ENCODE peak calls at places on chromosomes 13 and 19, in six cellular contexts. One of them, this sample, is unnamed.

GRCh38 chr13:79898996-79899395 is 418.0 kb downstream of the NDFIP2 start:
- DNase-seq in trophoblast cell: no peak
- DNase-seq in mesenchymal stem cell: no peak
- DNase-seq in IMR-90: peak; percentile 54
- DNase-seq in neuronal stem cell: no peak
- DNase-seq in H1: no peak
- DNase-seq in this sample: no peak

GRCh38 chr19:34838753-34839431 is 65.9 kb upstream of the ZNF599 start:
- DNase-seq in mesenchymal stem cell: no peak
- DNase-seq in IMR-90: no peak
- DNase-seq in trophoblast cell: no peak
- DNase-seq in neuronal stem cell: peak; percentile 18
- DNase-seq in H1: peak; percentile 87
- DNase-seq in this sample: peak; percentile 79

GRCh38 chr13:38350114-38350617 is 515 bp downstream of the UFM1 start:
- DNase-seq in neuronal stem cell: no peak
- DNase-seq in trophoblast cell: peak; percentile 69
- DNase-seq in H1: peak; percentile 59
- DNase-seq in mesenchymal stem cell: no peak
- DNase-seq in IMR-90: peak; percentile 50
- DNase-seq in this sample: peak; percentile 63

GRCh38 chr19:1261512-1261862 is 7.6 kb upstream of the CIRBP start:
- DNase-seq in IMR-90: no peak
- DNase-seq in trophoblast cell: no peak
- DNase-seq in neuronal stem cell: no peak
- DNase-seq in mesenchymal stem cell: peak; percentile 54
- DNase-seq in H1: no peak
- DNase-seq in this sample: peak; percentile 67

GRCh38 chr13:33642374-33643065 is 175.4 kb upstream of the RFC3 start:
- DNase-seq in mesenchymal stem cell: peak; percentile 96
- DNase-seq in H1: no peak
- DNase-seq in neuronal stem cell: no peak
- DNase-seq in trophoblast cell: peak; percentile 95
- DNase-seq in IMR-90: peak; percentile 72
- DNase-seq in this sample: peak; percentile 88

GRCh38 chr19:3658823-3659745 is 32.5 kb upstream of the CACTIN start:
- DNase-seq in trophoblast cell: no peak
- DNase-seq in H1: no peak
- DNase-seq in IMR-90: no peak
- DNase-seq in neuronal stem cell: no peak
- DNase-seq in mesenchymal stem cell: no peak
- DNase-seq in this sample: no peak

GRCh38 chr19:32313866-32314265 is 31.5 kb upstream of the ZNF507 start:
- DNase-seq in H1: no peak
- DNase-seq in mesenchymal stem cell: no peak
- DNase-seq in neuronal stem cell: no peak
- DNase-seq in IMR-90: no peak
- DNase-seq in trophoblast cell: no peak
- DNase-seq in this sample: no peak

GRCh38 chr19:40744554-40745401 is 5.5 kb downstream of the ACTMAP start:
- DNase-seq in H1: no peak
- DNase-seq in trophoblast cell: peak; percentile 71
- DNase-seq in IMR-90: no peak
- DNase-seq in neuronal stem cell: no peak
- DNase-seq in mesenchymal stem cell: peak; percentile 47
- DNase-seq in this sample: peak; percentile 80

GRCh38 chr13:36774895-36775294 is 44.1 kb upstream of the RFXAP start:
- DNase-seq in mesenchymal stem cell: no peak
- DNase-seq in neuronal stem cell: no peak
- DNase-seq in H1: no peak
- DNase-seq in trophoblast cell: no peak
- DNase-seq in IMR-90: no peak
- DNase-seq in this sample: no peak

GRCh38 chr19:53785196-53785889 is 38.8 kb downstream of the NLRP12 start:
- DNase-seq in H1: no peak
- DNase-seq in IMR-90: no peak
- DNase-seq in trophoblast cell: peak; percentile 96
- DNase-seq in mesenchymal stem cell: no peak
- DNase-seq in neuronal stem cell: no peak
- DNase-seq in this sample: peak; percentile 55

GRCh38 chr19:40605201-40605971 is 4.2 kb downstream of the LTBP4 start:
- DNase-seq in mesenchymal stem cell: peak; percentile 71
- DNase-seq in IMR-90: peak; percentile 31
- DNase-seq in trophoblast cell: peak; percentile 96
- DNase-seq in neuronal stem cell: no peak
- DNase-seq in H1: peak; percentile 81
- DNase-seq in this sample: peak; percentile 79

GRCh38 chr19:54521022-54521859 is 18.6 kb downstream of the LAIR2 start:
- DNase-seq in mesenchymal stem cell: no peak
- DNase-seq in neuronal stem cell: no peak
- DNase-seq in H1: no peak
- DNase-seq in trophoblast cell: no peak
- DNase-seq in IMR-90: no peak
- DNase-seq in this sample: no peak

GRCh38 chr13:87677334-87678234 is 6.4 kb downstream of the SLITRK5 start:
- DNase-seq in H1: peak; percentile 73
- DNase-seq in trophoblast cell: no peak
- DNase-seq in IMR-90: no peak
- DNase-seq in neuronal stem cell: peak; percentile 53
- DNase-seq in mesenchymal stem cell: peak; percentile 33
- DNase-seq in this sample: peak; percentile 67

GRCh38 chr19:56942749-56943148 is 102.2 kb upstream of the PEG3 start:
- DNase-seq in H1: no peak
- DNase-seq in IMR-90: no peak
- DNase-seq in trophoblast cell: peak; percentile 14
- DNase-seq in mesenchymal stem cell: no peak
- DNase-seq in neuronal stem cell: peak; percentile 62
- DNase-seq in this sample: peak; percentile 26

GRCh38 chr13:33057019-33057785 is 41.0 kb downstream of the KL start:
- DNase-seq in H1: no peak
- DNase-seq in IMR-90: peak; percentile 6
- DNase-seq in neuronal stem cell: peak; percentile 54
- DNase-seq in trophoblast cell: peak; percentile 26
- DNase-seq in mesenchymal stem cell: peak; percentile 34
- DNase-seq in this sample: peak; percentile 88

GRCh38 chr13:44649118-44649455 is 73.0 kb upstream of the TSC22D1 start:
- DNase-seq in neuronal stem cell: no peak
- DNase-seq in IMR-90: no peak
- DNase-seq in mesenchymal stem cell: no peak
- DNase-seq in H1: no peak
- DNase-seq in trophoblast cell: no peak
- DNase-seq in this sample: peak; percentile 94

GRCh38 chr13:47287291-47287751 is 390.5 kb upstream of the HTR2A start:
- DNase-seq in IMR-90: peak; percentile 73
- DNase-seq in neuronal stem cell: no peak
- DNase-seq in trophoblast cell: no peak
- DNase-seq in H1: no peak
- DNase-seq in mesenchymal stem cell: no peak
- DNase-seq in this sample: peak; percentile 16

GRCh38 chr13:75091707-75092106 is 390.3 kb downstream of the TBC1D4 start:
- DNase-seq in H1: no peak
- DNase-seq in neuronal stem cell: no peak
- DNase-seq in trophoblast cell: no peak
- DNase-seq in IMR-90: no peak
- DNase-seq in mesenchymal stem cell: no peak
- DNase-seq in this sample: peak; percentile 40

GRCh38 chr19:9430444-9430843 is 4.9 kb downstream of the ZNF266 start:
- DNase-seq in H1: no peak
- DNase-seq in trophoblast cell: no peak
- DNase-seq in IMR-90: no peak
- DNase-seq in mesenchymal stem cell: no peak
- DNase-seq in neuronal stem cell: no peak
- DNase-seq in this sample: no peak

GRCh38 chr19:5696196-5697021 is 6.3 kb downstream of the RPL36 start:
- DNase-seq in neuronal stem cell: no peak
- DNase-seq in trophoblast cell: no peak
- DNase-seq in mesenchymal stem cell: no peak
- DNase-seq in IMR-90: no peak
- DNase-seq in H1: no peak
- DNase-seq in this sample: no peak

GRCh38 chr19:2848625-2849024 is 7.3 kb downstream of the ZNF555 start:
- DNase-seq in trophoblast cell: no peak
- DNase-seq in neuronal stem cell: no peak
- DNase-seq in H1: no peak
- DNase-seq in mesenchymal stem cell: no peak
- DNase-seq in IMR-90: peak; percentile 41
- DNase-seq in this sample: no peak

GRCh38 chr13:61135583-61135982 is 280.1 kb downstream of the PCDH20 start:
- DNase-seq in H1: no peak
- DNase-seq in IMR-90: no peak
- DNase-seq in neuronal stem cell: no peak
- DNase-seq in trophoblast cell: no peak
- DNase-seq in mesenchymal stem cell: no peak
- DNase-seq in this sample: no peak

GRCh38 chr19:2461751-2462634 is 5.2 kb upstream of the LMNB2 start:
- DNase-seq in neuronal stem cell: peak; percentile 56
- DNase-seq in trophoblast cell: peak; percentile 53
- DNase-seq in mesenchymal stem cell: peak; percentile 68
- DNase-seq in H1: peak; percentile 82
- DNase-seq in IMR-90: peak; percentile 56
- DNase-seq in this sample: peak; percentile 80

GRCh38 chr19:10362259-10362658 is 18.1 kb downstream of the TYK2 start:
- DNase-seq in neuronal stem cell: no peak
- DNase-seq in H1: peak; percentile 43
- DNase-seq in IMR-90: no peak
- DNase-seq in mesenchymal stem cell: no peak
- DNase-seq in trophoblast cell: no peak
- DNase-seq in this sample: no peak

GRCh38 chr19:13018037-13018914 is 23.0 kb downstream of the NFIX start:
- DNase-seq in IMR-90: peak; percentile 35
- DNase-seq in H1: no peak
- DNase-seq in trophoblast cell: no peak
- DNase-seq in mesenchymal stem cell: no peak
- DNase-seq in neuronal stem cell: no peak
- DNase-seq in this sample: peak; percentile 41

GRCh38 chr19:50723069-50723468 is at the start of gene CLEC11A:
- DNase-seq in mesenchymal stem cell: no peak
- DNase-seq in neuronal stem cell: no peak
- DNase-seq in trophoblast cell: no peak
- DNase-seq in H1: no peak
- DNase-seq in IMR-90: peak; percentile 80
- DNase-seq in this sample: peak; percentile 58

GRCh38 chr13:82717249-82717648 is 1165.0 kb downstream of the SLITRK1 start:
- DNase-seq in H1: no peak
- DNase-seq in trophoblast cell: peak; percentile 38
- DNase-seq in neuronal stem cell: no peak
- DNase-seq in IMR-90: peak; percentile 59
- DNase-seq in mesenchymal stem cell: peak; percentile 15
- DNase-seq in this sample: no peak

GRCh38 chr19:49676136-49676689 is 858 bp upstream of the PRMT1 start:
- DNase-seq in mesenchymal stem cell: peak; percentile 95
- DNase-seq in IMR-90: peak; percentile 95
- DNase-seq in H1: no peak
- DNase-seq in neuronal stem cell: peak; percentile 96
- DNase-seq in trophoblast cell: peak; percentile 96
- DNase-seq in this sample: peak; percentile 98

GRCh38 chr19:49678970-49679831 is 2.1 kb downstream of the PRMT1 start:
- DNase-seq in trophoblast cell: peak; percentile 31
- DNase-seq in IMR-90: no peak
- DNase-seq in neuronal stem cell: no peak
- DNase-seq in mesenchymal stem cell: no peak
- DNase-seq in H1: no peak
- DNase-seq in this sample: no peak

GRCh38 chr19:49676690-49677231 is 310 bp upstream of the PRMT1 start:
- DNase-seq in IMR-90: peak; percentile 100
- DNase-seq in mesenchymal stem cell: peak; percentile 100
- DNase-seq in neuronal stem cell: peak; percentile 100
- DNase-seq in H1: peak; percentile 99
- DNase-seq in trophoblast cell: peak; percentile 100
- DNase-seq in this sample: peak; percentile 100

GRCh38 chr19:49677901-49678674 is 1.0 kb downstream of the PRMT1 start:
- DNase-seq in mesenchymal stem cell: peak; percentile 91
- DNase-seq in IMR-90: peak; percentile 62
- DNase-seq in H1: peak; percentile 97
- DNase-seq in neuronal stem cell: peak; percentile 93
- DNase-seq in trophoblast cell: peak; percentile 88
- DNase-seq in this sample: peak; percentile 95

GRCh38 chr19:49677232-49677881 is at the start of gene PRMT1:
- DNase-seq in H1: peak; percentile 77
- DNase-seq in trophoblast cell: peak; percentile 35
- DNase-seq in mesenchymal stem cell: no peak
- DNase-seq in neuronal stem cell: no peak
- DNase-seq in IMR-90: no peak
- DNase-seq in this sample: peak; percentile 87
- H2BK120ac ChIP-seq in H1: peak within 1 kb of the TSS; percentile 99
- H2BK120ac ChIP-seq in trophoblast cell: peak within 1 kb of the TSS; percentile 95
- H2BK120ac ChIP-seq in mesenchymal stem cell: no peak within 1 kb of the TSS
- H2BK120ac ChIP-seq in neuronal stem cell: peak within 1 kb of the TSS; percentile 87
- H2BK120ac ChIP-seq in IMR-90: peak within 1 kb of the TSS; percentile 100
- H2BK120ac ChIP-seq in this sample: no peak within 1 kb of the TSS

DNA sequence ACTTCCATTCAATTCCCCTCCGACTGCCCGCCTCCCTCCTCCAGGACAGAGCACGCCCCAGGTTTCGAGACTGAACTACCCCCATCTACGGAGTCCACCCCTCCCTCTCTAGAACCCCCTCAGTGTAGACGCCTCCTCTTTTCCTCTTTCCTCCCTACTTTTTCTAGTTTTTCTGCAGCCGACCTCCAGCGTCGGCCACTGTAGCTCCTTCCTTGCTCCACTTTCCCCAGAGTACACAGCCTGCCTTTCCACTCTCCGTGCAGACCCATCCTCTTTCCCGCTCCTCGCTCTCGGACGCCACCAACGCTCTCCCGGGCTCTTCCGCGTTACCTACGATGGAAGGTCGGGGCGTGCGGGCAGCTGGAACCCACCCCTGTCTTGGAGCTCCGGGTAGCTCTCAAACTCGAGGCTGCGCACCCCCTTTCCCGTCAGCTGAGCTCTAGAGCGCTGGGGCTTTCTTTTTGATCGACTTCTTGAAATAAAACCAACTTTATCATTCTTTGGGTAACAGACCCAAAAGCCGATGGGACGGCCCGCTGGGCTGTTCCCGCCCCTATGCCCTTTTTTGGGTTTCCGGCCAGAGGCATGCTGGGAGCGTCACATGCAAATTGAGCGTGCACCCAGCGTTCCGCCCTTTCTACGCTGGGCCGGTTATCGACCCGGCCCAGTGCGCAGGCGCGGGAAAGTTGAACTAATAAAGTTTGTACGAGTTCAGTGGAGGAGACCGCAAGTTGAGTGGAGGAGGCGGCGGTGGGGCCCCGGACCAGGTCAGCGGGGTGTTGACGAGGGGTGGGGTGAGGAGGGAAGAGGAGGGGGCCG is at the start of the genes BCL2L12 and IRF3:
- DNase-seq in mesenchymal stem cell: peak; percentile 97
- DNase-seq in H1: peak; percentile 98
- DNase-seq in neuronal stem cell: peak; percentile 94
- DNase-seq in IMR-90: peak; percentile 93
- DNase-seq in trophoblast cell: peak; percentile 100
- DNase-seq in this sample: peak; percentile 97
- H3K23ac ChIP-seq in mesenchymal stem cell: no peak within 1 kb of the TSS
- H3K23ac ChIP-seq in H1: no peak within 1 kb of the TSS
- H3K23ac ChIP-seq in neuronal stem cell: peak within 1 kb of the TSS; percentile 83
- H3K23ac ChIP-seq in IMR-90: peak within 1 kb of the TSS; percentile 97
- H3K23ac ChIP-seq in trophoblast cell: no peak within 1 kb of the TSS
- H3K23ac ChIP-seq in this sample: peak within 1 kb of the TSS; percentile 95

GRCh38 chr19:38666662-38667448 is 19.4 kb downstream of the ACTN4 start:
- DNase-seq in trophoblast cell: no peak
- DNase-seq in IMR-90: peak; percentile 81
- DNase-seq in H1: no peak
- DNase-seq in mesenchymal stem cell: peak; percentile 95
- DNase-seq in neuronal stem cell: peak; percentile 70
- DNase-seq in this sample: peak; percentile 96
- H2BK120ac ChIP-seq in trophoblast cell: peak overlapping the region; percentile 75
- H2BK120ac ChIP-seq in IMR-90: peak overlapping the region; percentile 99
- H2BK120ac ChIP-seq in H1: peak overlapping the region; percentile 91
- H2BK120ac ChIP-seq in mesenchymal stem cell: peak overlapping the region; percentile 90
- H2BK120ac ChIP-seq in neuronal stem cell: peak overlapping the region; percentile 48
- H2BK120ac ChIP-seq in this sample: peak overlapping the region; percentile 14

GRCh38 chr13:114244637-114245036 is 9.9 kb downstream of the CDC16 start:
- DNase-seq in H1: no peak
- DNase-seq in IMR-90: no peak
- DNase-seq in trophoblast cell: no peak
- DNase-seq in neuronal stem cell: no peak
- DNase-seq in mesenchymal stem cell: no peak
- DNase-seq in this sample: no peak
- H3K23ac ChIP-seq in H1: no peak overlapping the region
- H3K23ac ChIP-seq in IMR-90: no peak overlapping the region
- H3K23ac ChIP-seq in trophoblast cell: no peak overlapping the region
- H3K23ac ChIP-seq in neuronal stem cell: no peak overlapping the region
- H3K23ac ChIP-seq in mesenchymal stem cell: no peak overlapping the region
- H3K23ac ChIP-seq in this sample: no peak overlapping the region

This sample was measured in mesendoderm.